ENCODE peak calls at places on chromosomes 13 and 19, in eight cellular contexts. I is endothelial cell of umbilical vein, J is left ventricle myocardium inferior, Y is AG09319, H is lower lobe of right lung, V is choroid plexus epithelial cell, C is heart right ventricle, R is BJ. O is an unnamed sample.
A peak's percentile ranks its signal among the peaks of the same experiment; 100 is the strongest.

GRCh38 chr13:77980592-77980991 is 62.0 kb upstream of the EDNRB start:
- DNase-seq in I (peak; percentile 86), J (no peak), Y (peak; percentile 40), H (no peak), V (peak; percentile 71), C (peak; percentile 18), R (peak; percentile 25), O (peak; percentile 75)

GRCh38 chr13:106038752-106039151 is 496.7 kb downstream of the EFNB2 start:
- DNase-seq in I (no peak), J (no peak), Y (no peak), H (no peak), V (peak; percentile 83), C (no peak), R (peak; percentile 59), O (peak; percentile 73)

GRCh38 chr13:97982286-97982685 is 28.8 kb downstream of the IPO5 start:
- DNase-seq in I (peak; percentile 64), J (no peak), Y (no peak), H (no peak), V (no peak), C (no peak), R (no peak), O (no peak)

GRCh38 chr19:29956855-29957254 is 14.8 kb downstream of the URI1 start:
- DNase-seq in I (no peak), J (no peak), Y (no peak), H (no peak), V (no peak), C (no peak), R (no peak), O (no peak)

GRCh38 chr13:97600438-97601080 is 166.6 kb downstream of the RAP2A start:
- DNase-seq in I (peak; percentile 31), J (no peak), Y (no peak), H (no peak), V (peak; percentile 91), C (no peak), R (peak; percentile 4), O (peak; percentile 83)

GRCh38 chr19:23283925-23284324 is 33.7 kb upstream of the ZNF724 start:
- DNase-seq in I (peak; percentile 4), J (peak; percentile 22), Y (no peak), H (peak; percentile 57), V (peak; percentile 65), C (peak; percentile 12), R (no peak), O (peak; percentile 27)

GRCh38 chr19:16013851-16014840 is 62.1 kb upstream of the TPM4 start:
- DNase-seq in I (no peak), J (no peak), Y (no peak), H (no peak), V (no peak), C (no peak), R (no peak), O (no peak)

GRCh38 chr13:72255908-72256307 is 388.9 kb upstream of the DACH1 start:
- DNase-seq in I (peak; percentile 58), J (no peak), Y (no peak), H (no peak), V (peak; percentile 65), C (no peak), R (no peak), O (peak; percentile 51)

GRCh38 chr19:9531933-9532332 is 6.5 kb downstream of the ZNF426 start:
- DNase-seq in I (no peak), J (no peak), Y (no peak), H (no peak), V (no peak), C (no peak), R (no peak), O (peak; percentile 32)

GRCh38 chr19:7311911-7312310 is 17.7 kb upstream of the INSR start:
- DNase-seq in I (no peak), J (no peak), Y (no peak), H (no peak), V (no peak), C (no peak), R (no peak), O (no peak)

GRCh38 chr13:35822666-35823065 is 308.5 kb downstream of the DCLK1 start:
- DNase-seq in I (no peak), J (no peak), Y (no peak), H (no peak), V (no peak), C (no peak), R (no peak), O (no peak)

GRCh38 chr13:35824395-35824794 is 306.8 kb downstream of the DCLK1 start:
- DNase-seq in I (no peak), J (no peak), Y (no peak), H (no peak), V (no peak), C (no peak), R (no peak), O (no peak)

GRCh38 chr13:35830850-35831450 is 300.2 kb downstream of the DCLK1 start:
- DNase-seq in I (no peak), J (no peak), Y (no peak), H (no peak), V (no peak), C (no peak), R (no peak), O (no peak)

GRCh38 chr13:35824825-35825224 is 306.4 kb downstream of the DCLK1 start:
- DNase-seq in I (no peak), J (no peak), Y (no peak), H (no peak), V (no peak), C (no peak), R (no peak), O (no peak)

DNA sequence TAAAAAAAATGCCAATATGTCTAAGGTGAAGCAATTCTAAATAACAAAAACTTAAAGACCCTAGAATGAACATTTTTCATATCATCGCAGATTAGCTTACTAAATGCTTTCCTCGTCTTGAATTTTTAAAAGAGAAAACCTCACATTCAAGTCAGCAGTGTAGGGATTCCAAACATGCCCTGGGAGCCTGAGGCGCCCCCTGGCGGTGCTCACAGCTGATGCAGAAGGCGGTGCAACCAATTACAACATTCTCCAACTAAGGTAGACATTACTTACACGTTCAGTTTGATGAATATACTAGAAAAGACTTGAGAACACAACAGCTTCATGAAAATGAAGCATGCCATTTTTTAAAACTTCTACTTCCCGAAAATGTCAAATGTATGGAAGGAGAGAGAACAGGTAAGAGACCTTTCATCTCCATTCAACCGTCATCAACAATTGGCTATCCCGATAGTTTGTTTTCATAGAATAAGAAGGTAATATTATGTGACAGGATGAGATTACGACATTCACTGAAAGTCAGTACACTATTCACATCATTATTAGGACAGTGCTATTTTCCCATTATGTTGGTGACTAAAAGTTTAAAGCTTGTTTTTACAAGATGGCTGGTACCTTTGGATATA is 304.4 kb downstream of the DCLK1 start:
- DNase-seq in I (no peak), J (no peak), Y (no peak), H (no peak), V (no peak), C (no peak), R (no peak), O (no peak)
- TF ChIP-seq CTCF in I (no peak), J (peak; percentile 10), Y (peak; percentile 15), H (no peak), V (peak; percentile 37), C (peak; percentile 34), R (peak; percentile 34), O (no peak)

GRCh38 chr13:111031531-111031961 is 83.6 kb upstream of the ARHGEF7 start:
- DNase-seq in I (no peak), J (no peak), Y (peak; percentile 60), H (no peak), V (peak; percentile 60), C (no peak), R (peak; percentile 80), O (peak; percentile 43)

GRCh38 chr13:111029957-111030609 is 85.0 kb upstream of the ARHGEF7 start:
- DNase-seq in I (no peak), J (no peak), Y (no peak), H (no peak), V (no peak), C (no peak), R (no peak), O (no peak)

GRCh38 chr13:111022886-111023285 is 92.2 kb upstream of the ARHGEF7 start:
- DNase-seq in I (no peak), J (no peak), Y (no peak), H (no peak), V (no peak), C (no peak), R (no peak), O (no peak)

GRCh38 chr13:111025310-111025709 is 89.8 kb upstream of the ARHGEF7 start:
- DNase-seq in I (no peak), J (no peak), Y (no peak), H (no peak), V (no peak), C (no peak), R (no peak), O (no peak)

GRCh38 chr13:111027481-111028439 is 87.3 kb upstream of the ARHGEF7 start:
- DNase-seq in I (no peak), J (no peak), Y (no peak), H (no peak), V (no peak), C (no peak), R (no peak), O (no peak)
- TF ChIP-seq CTCF in I (no peak), J (no peak), Y (no peak), H (no peak), V (no peak), C (no peak), R (peak; percentile 14), O (no peak)

GRCh38 chr19:49430678-49431329 is 5.6 kb downstream of the GFY start:
- DNase-seq in I (no peak), J (no peak), Y (no peak), H (no peak), V (no peak), C (no peak), R (no peak), O (peak; percentile 38)
- TF ChIP-seq CTCF in I (peak; percentile 17), J (no peak), Y (no peak), H (no peak), V (peak; percentile 45), C (no peak), R (peak; percentile 18), O (peak; percentile 15)

DNA sequence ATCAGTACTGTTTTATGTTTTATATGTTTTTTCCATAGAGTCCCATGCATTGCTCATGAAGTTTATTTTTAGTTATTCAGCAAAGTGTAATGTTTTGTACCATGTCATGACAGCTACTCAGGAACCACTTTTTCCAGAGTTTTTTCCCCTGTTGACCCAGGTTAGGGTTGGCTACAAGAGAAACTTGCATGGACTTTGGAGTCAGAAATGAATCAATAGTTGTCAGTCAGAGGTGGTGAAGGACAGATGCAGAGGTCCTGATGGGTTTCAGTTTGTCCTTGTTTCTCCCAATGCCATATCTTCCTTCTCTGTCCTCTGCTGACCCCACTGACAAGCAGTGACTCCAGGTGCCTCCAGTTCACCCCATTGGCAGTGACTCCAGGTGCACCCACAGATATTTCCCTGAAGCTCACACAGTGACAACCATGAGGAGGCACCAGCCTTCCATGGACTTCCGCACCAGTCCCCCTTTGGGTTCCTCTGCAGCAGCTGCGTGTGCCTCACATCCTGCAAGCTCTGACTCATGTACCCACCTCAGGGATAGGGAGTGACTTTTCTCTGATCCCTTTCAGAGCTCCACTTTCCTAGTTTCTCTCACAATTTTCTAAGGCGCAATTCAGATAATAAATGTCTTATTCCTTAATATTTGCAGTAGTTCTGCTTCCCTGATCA is 92.1 kb downstream of the AKAP11 start:
- DNase-seq in I (peak; percentile 38), J (no peak), Y (no peak), H (no peak), V (peak; percentile 71), C (no peak), R (no peak), O (peak; percentile 65)
- TF ChIP-seq CTCF in I (no peak), J (no peak), Y (no peak), H (no peak), V (peak; percentile 35), C (no peak), R (no peak), O (no peak)

GRCh38 chr19:27909861-27910260 is 1303.1 kb downstream of the UQCRFS1 start:
- DNase-seq in I (no peak), J (no peak), Y (no peak), H (no peak), V (no peak), C (no peak), R (no peak), O (no peak)
- TF ChIP-seq CTCF in I (no peak), J (no peak), Y (no peak), H (no peak), V (no peak), C (no peak), R (no peak), O (no peak)